ENCODE peak calls at places on chromosomes 7 and 10, in seven cellular contexts. N is lower leg skin, V is thyroid gland, P is heart right ventricle, X is fibroblast of mammary gland, H is choroid plexus epithelial cell, S is PC-3. K is an unnamed sample.

GRCh38 chr10:26844381-26844780 is 16.4 kb downstream of the ABI1 start:
- DNase-seq in N (no peak), V (no peak), P (no peak), X (no peak), H (no peak), S (no peak), K (no peak)

GRCh38 chr7:90686146-90686545 is 90.0 kb downstream of the CDK14 start:
- DNase-seq in N (no peak), V (no peak), P (no peak), X (no peak), H (no peak), S (no peak), K (no peak)

GRCh38 chr10:112210672-112211071 is 27.1 kb upstream of the GPAM start:
- DNase-seq in N (no peak), V (peak), P (no peak), X (no peak), H (no peak), S (no peak), K (no peak)

GRCh38 chr7:101232141-101232821 is 5.3 kb downstream of the CLDN15 start:
- DNase-seq in N (no peak), V (peak), P (no peak), X (no peak), H (no peak), S (peak), K (no peak)

GRCh38 chr7:30921951-30922401 is 10.3 kb downstream of the AQP1 start:
- DNase-seq in N (no peak), V (peak), P (peak), X (no peak), H (no peak), S (no peak), K (no peak)

GRCh38 chr10:126216221-126216701 is 172.0 kb downstream of the ADAM12 start:
- DNase-seq in N (no peak), V (no peak), P (no peak), X (peak), H (peak), S (no peak), K (no peak)

GRCh38 chr10:132514841-132515521 is 22.6 kb upstream of the INPP5A start:
- DNase-seq in N (no peak), V (no peak), P (no peak), X (no peak), H (no peak), S (no peak), K (peak)

GRCh38 chr10:62352356-62352963 is 21.7 kb upstream of the ZNF365 start:
- DNase-seq in N (no peak), V (no peak), P (no peak), X (peak), H (no peak), S (peak), K (no peak)

GRCh38 chr10:119872860-119873671 is 423 bp upstream of the MCMBP start:
- DNase-seq in N (peak), V (peak), P (peak), X (peak), H (peak), S (peak), K (peak)

GRCh38 chr7:69847921-69848612 is 249.8 kb downstream of the AUTS2 start:
- DNase-seq in N (no peak), V (no peak), P (no peak), X (no peak), H (no peak), S (no peak), K (no peak)

GRCh38 chr7:39526676-39527075 is 39.5 kb upstream of the YAE1 start:
- DNase-seq in N (no peak), V (no peak), P (no peak), X (no peak), H (no peak), S (no peak), K (no peak)

GRCh38 chr7:117807688-117808087 is 65.6 kb downstream of the CTTNBP2 start:
- DNase-seq in N (no peak), V (peak), P (no peak), X (no peak), H (no peak), S (no peak), K (no peak)

GRCh38 chr7:95715274-95715673 is 57.1 kb upstream of the DYNC1I1 start:
- DNase-seq in N (no peak), V (no peak), P (no peak), X (no peak), H (no peak), S (no peak), K (peak)

GRCh38 chr10:79981673-79982485 is 33.0 kb upstream of the SFTPD start:
- DNase-seq in N (peak), V (peak), P (peak), X (peak), H (peak), S (peak), K (peak)

GRCh38 chr10:112843623-112844022 is 106.4 kb upstream of the TCF7L2 start:
- DNase-seq in N (no peak), V (no peak), P (no peak), X (no peak), H (no peak), S (no peak), K (no peak)

GRCh38 chr10:59754951-59755350 is 1.7 kb upstream of the MRLN start:
- DNase-seq in N (no peak), V (no peak), P (no peak), X (no peak), H (peak), S (no peak), K (no peak)

GRCh38 chr10:79118286-79119202 is 49.8 kb downstream of the ZMIZ1 start:
- DNase-seq in N (no peak), V (peak), P (no peak), X (no peak), H (no peak), S (no peak), K (no peak)

GRCh38 chr10:110083884-110084283 is 76.1 kb downstream of the ADD3 start:
- DNase-seq in N (no peak), V (no peak), P (no peak), X (peak), H (peak), S (peak), K (no peak)

GRCh38 chr7:5036446-5036845 is 9.2 kb upstream of the RBAK start:
- DNase-seq in N (no peak), V (no peak), P (no peak), X (no peak), H (no peak), S (no peak), K (no peak)

GRCh38 chr7:116543664-116544063 is 18.8 kb downstream of the CAV1 start:
- DNase-seq in N (no peak), V (no peak), P (no peak), X (peak), H (peak), S (peak), K (no peak)

GRCh38 chr7:138606251-138606650 is 94.9 kb downstream of the SVOPL start:
- DNase-seq in N (no peak), V (no peak), P (no peak), X (no peak), H (no peak), S (no peak), K (no peak)

GRCh38 chr10:50536617-50537252 is 87.0 kb downstream of the SGMS1 start:
- DNase-seq in N (no peak), V (no peak), P (no peak), X (peak), H (no peak), S (peak), K (no peak)

GRCh38 chr7:141875453-141875852 is 34.2 kb upstream of the PRSS37 start:
- DNase-seq in N (no peak), V (no peak), P (no peak), X (no peak), H (no peak), S (no peak), K (no peak)

GRCh38 chr10:97365761-97366351 is 31.3 kb upstream of the FRAT2 start:
- DNase-seq in N (no peak), V (no peak), P (no peak), X (no peak), H (no peak), S (no peak), K (no peak)

GRCh38 chr10:70723771-70724170 is 51.5 kb downstream of the ADAMTS14 start:
- DNase-seq in N (no peak), V (no peak), P (no peak), X (no peak), H (no peak), S (no peak), K (no peak)

GRCh38 chr10:58585425-58585824 is 72.8 kb downstream of the BICC1 start:
- DNase-seq in N (no peak), V (no peak), P (no peak), X (no peak), H (no peak), S (no peak), K (no peak)

GRCh38 chr7:139358541-139359365 is 941 bp upstream of the LUC7L2 start:
- DNase-seq in N (no peak), V (no peak), P (no peak), X (peak), H (peak), S (peak), K (no peak)

GRCh38 chr10:103590744-103591291 is 97.3 kb downstream of the NEURL1 start:
- DNase-seq in N (no peak), V (no peak), P (no peak), X (no peak), H (no peak), S (no peak), K (no peak)

GRCh38 chr10:125811251-125811650 is 11.8 kb downstream of the UROS start:
- DNase-seq in N (no peak), V (no peak), P (no peak), X (no peak), H (no peak), S (no peak), K (no peak)

GRCh38 chr10:129586897-129587443 is 119.9 kb downstream of the MGMT start:
- DNase-seq in N (no peak), V (no peak), P (no peak), X (peak), H (peak), S (peak), K (no peak)

GRCh38 chr7:55026086-55026790 is 7.4 kb downstream of the EGFR start:
- DNase-seq in N (no peak), V (no peak), P (no peak), X (peak), H (no peak), S (no peak), K (no peak)

GRCh38 chr7:47654672-47655340 is 72.9 kb upstream of the TNS3 start:
- DNase-seq in N (no peak), V (no peak), P (no peak), X (peak), H (peak), S (no peak), K (no peak)

GRCh38 chr7:96045919-96046318 is 273.6 kb downstream of the DYNC1I1 start:
- DNase-seq in N (no peak), V (no peak), P (no peak), X (no peak), H (no peak), S (peak), K (no peak)

GRCh38 chr10:82529064-82529463 is 654.1 kb downstream of the NRG3 start:
- DNase-seq in N (no peak), V (no peak), P (no peak), X (no peak), H (no peak), S (no peak), K (no peak)

GRCh38 chr7:139588632-139589031 is 65.1 kb downstream of the CLEC2L start:
- DNase-seq in N (no peak), V (no peak), P (no peak), X (peak), H (peak), S (no peak), K (no peak)

GRCh38 chr7:94284120-94284519 is 110.6 kb upstream of the COL1A2 start:
- DNase-seq in N (no peak), V (no peak), P (no peak), X (no peak), H (peak), S (no peak), K (no peak)

GRCh38 chr10:126904807-126905686 is at the start of gene DOCK1:
- DNase-seq in N (peak), V (peak), P (peak), X (peak), H (peak), S (peak), K (no peak)

GRCh38 chr7:151631149-151631967 is 111.7 kb upstream of the RHEB start:
- DNase-seq in N (no peak), V (no peak), P (no peak), X (no peak), H (peak), S (peak), K (no peak)

GRCh38 chr10:124722812-124723783 is 21.1 kb downstream of the FAM53B start:
- DNase-seq in N (no peak), V (peak), P (no peak), X (no peak), H (peak), S (no peak), K (peak)
- TF ChIP-seq CTCF in N (no peak), V (no peak), P (no peak), X (no peak), H (no peak), S (no peak), K (no peak)

GRCh38 chr7:27662490-27663205 is at the start of gene HIBADH:
- DNase-seq in N (peak), V (peak), P (peak), X (peak), H (peak), S (peak), K (peak)
- TF ChIP-seq CTCF in N (no peak), V (peak), P (peak), X (no peak), H (no peak), S (no peak), K (no peak)

GRCh38 chr7:23544913-23545354 is 13.2 kb upstream of the TRA2A start:
- DNase-seq in N (no peak), V (no peak), P (no peak), X (peak), H (peak), S (peak), K (peak)
- TF ChIP-seq CTCF in N (no peak), V (peak), P (no peak), X (peak), H (peak), S (peak), K (peak)

DNA sequence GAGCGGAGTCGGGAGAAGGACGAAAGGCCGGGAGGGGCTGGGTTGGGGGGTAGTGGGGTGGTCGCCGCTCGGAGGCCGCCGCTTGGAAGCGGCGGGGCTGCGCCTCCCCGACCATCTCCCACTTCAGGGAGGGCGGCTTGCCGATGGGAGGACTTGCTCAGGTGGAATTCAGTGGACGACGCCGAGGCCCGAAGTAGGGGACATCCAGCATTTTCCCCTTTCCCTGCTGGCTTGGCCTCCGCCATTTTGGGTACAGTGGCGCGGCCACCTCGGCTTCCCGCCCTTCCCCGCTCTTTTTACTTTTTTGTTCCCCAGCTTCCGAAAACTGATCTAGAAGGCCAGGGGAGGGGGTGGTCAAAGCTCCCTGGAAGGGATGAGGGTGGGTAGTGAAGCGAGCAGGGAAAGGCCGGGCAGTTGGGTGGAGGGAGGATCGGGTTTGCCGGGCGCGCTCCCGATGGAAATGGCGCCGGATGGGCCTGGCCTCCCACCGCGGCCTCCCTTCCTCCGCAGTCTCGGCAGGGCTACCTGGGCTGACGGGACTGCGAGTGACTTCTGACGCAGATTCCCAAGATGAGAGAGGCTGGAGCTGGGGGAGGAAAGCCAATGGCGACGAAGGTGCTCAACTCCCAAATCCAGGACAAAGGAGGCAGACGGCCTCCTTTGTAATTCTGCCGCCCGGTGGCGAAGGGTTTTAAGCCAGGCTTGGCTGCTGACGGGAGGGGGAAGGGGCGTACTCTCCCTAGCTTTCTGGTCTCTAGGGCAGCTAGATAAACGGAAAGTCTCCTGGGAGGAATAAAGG is at the start of gene PBLD:
- DNase-seq in N (peak), V (peak), P (peak), X (peak), H (peak), S (peak), K (peak)
- TF ChIP-seq CTCF in N (no peak), V (peak), P (peak), X (peak), H (peak), S (peak), K (peak)

GRCh38 chr10:73998623-73999622 is 1.0 kb downstream of the VCL start:
- DNase-seq in N (peak), V (peak), P (peak), X (peak), H (peak), S (peak), K (no peak)
- TF ChIP-seq CTCF in N (no peak), V (peak), P (peak), X (peak), H (peak), S (peak), K (no peak)

DNA sequence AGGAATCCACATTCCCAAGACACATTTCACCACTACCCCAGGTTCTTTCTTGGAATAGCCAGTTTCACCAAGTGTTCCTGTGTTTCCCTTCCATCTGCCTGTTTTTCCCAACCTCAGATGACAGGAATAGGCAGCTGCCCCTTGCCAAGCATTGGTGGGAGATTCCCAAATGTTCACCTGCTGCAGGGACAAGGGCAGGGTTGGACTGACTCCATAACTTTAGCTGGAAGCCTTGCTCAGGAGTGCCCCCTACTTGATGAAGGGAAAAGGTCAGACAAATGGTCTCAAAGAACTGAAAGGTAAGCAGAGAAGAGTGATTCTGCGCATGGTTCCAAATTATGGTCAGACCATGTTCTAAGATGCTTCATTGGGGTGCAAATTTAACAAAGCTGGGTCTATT is 45.1 kb upstream of the LYZL1 start:
- DNase-seq in N (no peak), V (peak), P (no peak), X (peak), H (no peak), S (peak), K (no peak)
- TF ChIP-seq CTCF in N (no peak), V (peak), P (peak), X (peak), H (peak), S (peak), K (no peak)

GRCh38 chr7:27808626-27809025 is 68.7 kb downstream of the TAX1BP1 start:
- DNase-seq in N (no peak), V (no peak), P (no peak), X (peak), H (peak), S (peak), K (no peak)

GRCh38 chr7:27812706-27813105 is 72.7 kb downstream of the TAX1BP1 start:
- DNase-seq in N (no peak), V (no peak), P (no peak), X (no peak), H (no peak), S (no peak), K (no peak)

GRCh38 chr7:27810186-27810585 is 70.2 kb downstream of the TAX1BP1 start:
- DNase-seq in N (no peak), V (no peak), P (no peak), X (no peak), H (no peak), S (no peak), K (no peak)

DNA sequence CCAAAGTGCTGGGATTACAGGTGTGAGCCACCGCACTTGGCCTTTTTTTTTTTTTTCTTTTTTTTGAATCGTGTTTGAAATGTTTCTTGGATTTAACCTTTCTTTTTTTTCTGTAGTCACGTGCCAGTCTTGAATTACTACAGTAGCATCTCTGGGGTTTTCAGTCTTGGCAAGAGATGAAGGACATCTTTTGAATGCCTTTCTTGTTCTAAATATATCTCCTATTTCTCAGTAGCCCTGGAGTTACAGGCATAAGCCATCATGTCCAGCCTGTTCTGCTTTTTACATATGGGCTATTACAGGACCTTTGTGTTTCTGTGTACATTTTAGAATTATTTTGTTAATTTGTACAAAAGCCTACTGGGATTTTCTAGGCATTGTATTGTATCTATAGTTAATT is 74.1 kb downstream of the TAX1BP1 start:
- DNase-seq in N (no peak), V (no peak), P (no peak), X (peak), H (peak), S (no peak), K (no peak)
- TF ChIP-seq CTCF in N (no peak), V (no peak), P (no peak), X (no peak), H (no peak), S (no peak), K (no peak)